ENCODE peak calls at places on chromosomes 5 and 9, in four cellular contexts. E is mammary epithelial cell, Z is activated B cell treated with CpG ODN at 0.5 μM for 24 hours, A is psoas muscle. M is an unnamed sample.

GRCh38 chr9:121242219-121242954 is 25.6 kb upstream of the GSN start:
- DNase-seq in E (no peak), Z (no peak), A (no peak), M (no peak)

GRCh38 chr9:20804476-20805253 is 120.6 kb downstream of the FOCAD start:
- DNase-seq in E (no peak), Z (no peak), A (no peak), M (no peak)

GRCh38 chr9:136591191-136591752 is 45.4 kb upstream of the NOTCH1 start:
- DNase-seq in E (no peak), Z (no peak), A (no peak), M (no peak)

GRCh38 chr5:14574891-14575496 is 6.6 kb upstream of the OTULINL start:
- DNase-seq in E (no peak), Z (no peak), A (peak), M (no peak)

GRCh38 chr5:143409972-143410371 is 6.5 kb upstream of the NR3C1 start:
- DNase-seq in E (no peak), Z (no peak), A (no peak), M (no peak)

GRCh38 chr9:26341545-26341944 is 551.1 kb downstream of the CAAP1 start:
- DNase-seq in E (no peak), Z (no peak), A (no peak), M (no peak)

GRCh38 chr5:148540636-148541035 is 113.7 kb downstream of the HTR4 start:
- DNase-seq in E (peak), Z (no peak), A (no peak), M (no peak)

GRCh38 chr5:115321309-115321708 is 24.9 kb upstream of the CCDC112 start:
- DNase-seq in E (peak), Z (no peak), A (no peak), M (no peak)

GRCh38 chr9:77647267-77647658 is 859 bp downstream of the GNA14 start:
- DNase-seq in E (no peak), Z (no peak), A (no peak), M (no peak)

GRCh38 chr5:171457208-171457981 is 37.9 kb downstream of the FGF18 start:
- DNase-seq in E (no peak), Z (no peak), A (no peak), M (no peak)

GRCh38 chr5:143148461-143149170 is 254.9 kb downstream of the NR3C1 start:
- DNase-seq in E (peak), Z (no peak), A (no peak), M (no peak)

GRCh38 chr9:26263451-26263850 is 585.2 kb upstream of the TUSC1 start:
- DNase-seq in E (no peak), Z (no peak), A (no peak), M (no peak)

GRCh38 chr5:138708761-138709160 is 44.5 kb upstream of the CTNNA1 start:
- DNase-seq in E (no peak), Z (no peak), A (no peak), M (no peak)

GRCh38 chr5:92561362-92562006 is 1019.5 kb downstream of the NR2F1-AS1 start:
- DNase-seq in E (peak), Z (no peak), A (no peak), M (no peak)

GRCh38 chr5:92559743-92560142 is 1021.3 kb downstream of the NR2F1-AS1 start:
- DNase-seq in E (peak), Z (no peak), A (no peak), M (no peak)

GRCh38 chr5:92560698-92561361 is 1020.2 kb downstream of the NR2F1-AS1 start:
- DNase-seq in E (no peak), Z (no peak), A (no peak), M (no peak)

GRCh38 chr5:92559331-92559730 is 1021.7 kb downstream of the NR2F1-AS1 start:
- DNase-seq in E (no peak), Z (no peak), A (no peak), M (no peak)

GRCh38 chr5:92562065-92562464 is 1019.0 kb downstream of the NR2F1-AS1 start:
- DNase-seq in E (no peak), Z (no peak), A (no peak), M (no peak)
- TF ChIP-seq CTCF in E (no peak), Z (no peak), A (no peak), M (no peak)

GRCh38 chr5:150114102-150114641 is 27.8 kb upstream of the CSF1R start:
- DNase-seq in E (no peak), Z (no peak), A (no peak), M (no peak)
- TF ChIP-seq CTCF in E (no peak), Z (no peak), A (no peak), M (peak)

DNA sequence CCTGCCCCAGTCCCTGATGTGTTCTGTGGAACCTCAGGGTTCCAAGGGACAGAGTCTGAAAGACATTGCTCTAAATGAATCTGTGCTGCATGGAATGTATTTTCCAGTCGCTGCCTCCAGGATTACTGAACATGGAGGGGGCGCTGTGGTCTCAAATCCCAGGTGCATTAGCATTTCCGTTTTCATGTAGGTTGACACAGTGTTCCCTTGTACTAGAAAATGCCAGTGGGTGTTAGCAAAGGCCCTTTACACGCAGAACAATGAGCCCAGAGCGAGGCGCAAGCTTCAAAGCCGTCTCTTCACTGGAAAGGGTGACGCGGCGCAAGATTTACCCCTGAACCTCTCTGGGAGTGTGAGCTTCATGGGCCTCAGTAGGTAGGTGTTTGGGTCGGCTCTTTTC is 308.3 kb downstream of the SLIT3 start:
- DNase-seq in E (peak), Z (no peak), A (no peak), M (peak)
- TF ChIP-seq CTCF in E (peak), Z (no peak), A (no peak), M (peak)

GRCh38 chr5:62720036-62720441 is 141.4 kb downstream of the LRRC70 start:
- DNase-seq in E (peak), Z (no peak), A (no peak), M (peak)
- TF ChIP-seq CTCF in E (peak), Z (no peak), A (no peak), M (peak)

DNA sequence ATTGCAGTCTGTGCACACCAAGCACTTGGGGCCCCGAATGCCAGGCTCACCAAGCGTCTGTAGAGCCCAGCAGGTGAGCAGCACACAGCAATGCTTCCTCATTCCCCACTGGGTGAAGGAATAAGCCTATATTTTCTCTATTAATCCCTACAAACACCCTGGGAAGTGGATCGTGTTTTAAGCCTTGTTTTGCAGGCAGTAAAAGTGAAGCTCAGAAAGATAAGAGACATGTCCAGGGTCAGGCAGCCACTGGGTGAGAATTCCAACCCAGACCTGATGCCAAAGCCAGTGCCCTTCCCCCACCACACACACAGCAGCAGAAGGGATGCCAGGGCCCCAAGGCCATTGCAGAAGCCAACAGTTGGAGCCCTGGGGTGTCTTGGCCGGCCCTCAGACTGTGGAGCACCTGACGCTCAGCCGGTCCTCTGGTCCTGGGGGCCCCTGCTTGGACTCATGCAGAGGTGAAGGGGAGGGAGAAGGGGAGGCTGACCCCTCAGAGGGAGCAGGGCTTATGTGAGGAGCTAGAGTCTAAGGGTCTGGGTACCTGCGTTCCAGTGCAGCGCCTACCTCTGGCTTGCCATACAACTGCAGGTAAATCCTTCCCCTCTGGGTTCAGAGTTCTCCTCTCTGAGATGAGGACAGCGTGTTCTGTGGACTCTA is 26.3 kb upstream of the SYNPO start:
- DNase-seq in E (no peak), Z (no peak), A (peak), M (no peak)
- TF ChIP-seq CTCF in E (no peak), Z (no peak), A (peak), M (peak)

GRCh38 chr5:10424124-10424731 is 17.5 kb upstream of the ROPN1L start:
- DNase-seq in E (no peak), Z (no peak), A (no peak), M (no peak)
- TF ChIP-seq CTCF in E (peak), Z (no peak), A (peak), M (peak)

DNA sequence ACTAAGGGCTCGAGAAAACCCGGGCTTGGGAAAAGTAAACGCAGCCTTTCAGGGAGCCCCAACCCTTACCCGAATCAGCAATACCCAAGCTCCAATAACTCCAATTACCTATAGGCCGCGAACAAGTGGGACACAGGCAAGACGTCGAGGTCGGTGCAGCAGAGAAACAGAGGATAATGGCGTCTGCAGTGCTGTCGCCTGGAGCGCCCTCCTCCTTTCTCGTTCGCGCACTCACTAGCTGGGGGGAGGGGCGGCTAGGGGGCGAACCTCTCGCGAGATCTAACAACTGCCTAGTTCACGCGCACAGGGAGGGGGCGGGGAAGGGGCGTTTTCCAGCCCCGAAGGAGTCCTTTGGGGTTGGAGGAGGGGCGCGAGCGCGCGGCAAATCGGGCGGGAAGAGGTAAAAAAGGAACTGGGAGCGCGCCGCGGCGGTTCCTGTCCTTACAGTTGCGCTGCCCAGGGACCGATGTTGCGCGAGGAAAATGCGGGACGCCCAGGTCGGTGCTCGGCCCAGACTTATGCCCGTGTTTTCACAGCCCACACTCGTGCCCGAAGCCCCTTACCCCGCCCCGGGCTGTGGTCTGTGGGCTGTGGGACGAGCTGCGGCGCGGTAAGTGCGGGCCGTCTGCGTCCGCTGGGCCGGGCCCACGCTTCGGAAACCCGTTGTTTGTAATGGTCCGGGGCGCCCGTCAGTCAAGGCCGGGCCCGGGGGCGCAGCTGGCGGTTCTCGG is at the start of gene RMI1:
- DNase-seq in E (peak), Z (peak), A (peak), M (peak)
- TF ChIP-seq CTCF in E (no peak), Z (no peak), A (no peak), M (no peak)